ENCODE peak calls at places on chromosome 4, in ten cellular contexts. One of them, this sample, is unnamed.
A peak's percentile ranks its signal among the peaks of the same experiment; 100 is the strongest.

GRCh38 chr4:26145212-26145611 is 175.6 kb upstream of the RBPJ start:
- DNase-seq in sigmoid colon: no peak
- DNase-seq in GM12878: no peak
- DNase-seq in SK-N-SH: no peak
- DNase-seq in breast epithelium: no peak
- DNase-seq in GM23338: no peak
- DNase-seq in stomach: no peak
- DNase-seq in K562: no peak
- DNase-seq in HepG2: peak; percentile 47
- DNase-seq in GM12891: no peak
- DNase-seq in this sample: no peak

GRCh38 chr4:52822583-52823477 is 39.3 kb upstream of the RASL11B start:
- DNase-seq in sigmoid colon: no peak
- DNase-seq in GM12878: no peak
- DNase-seq in SK-N-SH: no peak
- DNase-seq in breast epithelium: no peak
- DNase-seq in GM23338: no peak
- DNase-seq in stomach: no peak
- DNase-seq in K562: no peak
- DNase-seq in HepG2: no peak
- DNase-seq in GM12891: no peak
- DNase-seq in this sample: no peak

GRCh38 chr4:100869266-100869665 is 351.4 kb upstream of the EMCN start:
- DNase-seq in sigmoid colon: no peak
- DNase-seq in GM12878: no peak
- DNase-seq in SK-N-SH: no peak
- DNase-seq in breast epithelium: no peak
- DNase-seq in GM23338: no peak
- DNase-seq in stomach: no peak
- DNase-seq in K562: no peak
- DNase-seq in HepG2: no peak
- DNase-seq in GM12891: no peak
- DNase-seq in this sample: no peak

GRCh38 chr4:4338201-4338600 is 48.1 kb downstream of the ZBTB49 start:
- DNase-seq in sigmoid colon: no peak
- DNase-seq in GM12878: no peak
- DNase-seq in SK-N-SH: no peak
- DNase-seq in breast epithelium: no peak
- DNase-seq in GM23338: no peak
- DNase-seq in stomach: no peak
- DNase-seq in K562: no peak
- DNase-seq in HepG2: no peak
- DNase-seq in GM12891: no peak
- DNase-seq in this sample: no peak

GRCh38 chr4:59655996-59656395 is 1544.1 kb upstream of the ADGRL3 start:
- DNase-seq in sigmoid colon: no peak
- DNase-seq in GM12878: no peak
- DNase-seq in SK-N-SH: no peak
- DNase-seq in breast epithelium: no peak
- DNase-seq in GM23338: no peak
- DNase-seq in stomach: no peak
- DNase-seq in K562: no peak
- DNase-seq in HepG2: no peak
- DNase-seq in GM12891: no peak
- DNase-seq in this sample: no peak

GRCh38 chr4:148442830-148443549 is 776 bp upstream of the NR3C2 start:
- DNase-seq in sigmoid colon: peak; percentile 75
- DNase-seq in GM12878: no peak
- DNase-seq in SK-N-SH: peak; percentile 45
- DNase-seq in breast epithelium: no peak
- DNase-seq in GM23338: no peak
- DNase-seq in stomach: no peak
- DNase-seq in K562: no peak
- DNase-seq in HepG2: no peak
- DNase-seq in GM12891: no peak
- DNase-seq in this sample: no peak

GRCh38 chr4:174627473-174627872 is 105.2 kb upstream of the HPGD start:
- DNase-seq in sigmoid colon: no peak
- DNase-seq in GM12878: no peak
- DNase-seq in SK-N-SH: no peak
- DNase-seq in breast epithelium: no peak
- DNase-seq in GM23338: no peak
- DNase-seq in stomach: no peak
- DNase-seq in K562: no peak
- DNase-seq in HepG2: no peak
- DNase-seq in GM12891: no peak
- DNase-seq in this sample: no peak

GRCh38 chr4:168630445-168631187 is 133.8 kb downstream of the PALLD start:
- DNase-seq in sigmoid colon: no peak
- DNase-seq in GM12878: no peak
- DNase-seq in SK-N-SH: peak; percentile 33
- DNase-seq in breast epithelium: no peak
- DNase-seq in GM23338: no peak
- DNase-seq in stomach: no peak
- DNase-seq in K562: no peak
- DNase-seq in HepG2: no peak
- DNase-seq in GM12891: no peak
- DNase-seq in this sample: no peak

GRCh38 chr4:683982-684571 is 4.9 kb downstream of the SLC49A3 start:
- DNase-seq in sigmoid colon: peak; percentile 76
- DNase-seq in GM12878: no peak
- DNase-seq in SK-N-SH: peak; percentile 90
- DNase-seq in breast epithelium: no peak
- DNase-seq in GM23338: peak; percentile 92
- DNase-seq in stomach: peak; percentile 74
- DNase-seq in K562: peak; percentile 71
- DNase-seq in HepG2: peak; percentile 63
- DNase-seq in GM12891: no peak
- DNase-seq in this sample: no peak

GRCh38 chr4:128376958-128377357 is 89.3 kb upstream of the PGRMC2 start:
- DNase-seq in sigmoid colon: no peak
- DNase-seq in GM12878: no peak
- DNase-seq in SK-N-SH: no peak
- DNase-seq in breast epithelium: no peak
- DNase-seq in GM23338: no peak
- DNase-seq in stomach: no peak
- DNase-seq in K562: no peak
- DNase-seq in HepG2: no peak
- DNase-seq in GM12891: no peak
- DNase-seq in this sample: no peak

GRCh38 chr4:128376303-128376702 is 88.7 kb upstream of the PGRMC2 start:
- DNase-seq in sigmoid colon: no peak
- DNase-seq in GM12878: no peak
- DNase-seq in SK-N-SH: no peak
- DNase-seq in breast epithelium: no peak
- DNase-seq in GM23338: no peak
- DNase-seq in stomach: no peak
- DNase-seq in K562: no peak
- DNase-seq in HepG2: no peak
- DNase-seq in GM12891: no peak
- DNase-seq in this sample: no peak

GRCh38 chr4:128366212-128366611 is 78.6 kb upstream of the PGRMC2 start:
- DNase-seq in sigmoid colon: no peak
- DNase-seq in GM12878: no peak
- DNase-seq in SK-N-SH: no peak
- DNase-seq in breast epithelium: no peak
- DNase-seq in GM23338: no peak
- DNase-seq in stomach: no peak
- DNase-seq in K562: no peak
- DNase-seq in HepG2: no peak
- DNase-seq in GM12891: no peak
- DNase-seq in this sample: no peak

DNA sequence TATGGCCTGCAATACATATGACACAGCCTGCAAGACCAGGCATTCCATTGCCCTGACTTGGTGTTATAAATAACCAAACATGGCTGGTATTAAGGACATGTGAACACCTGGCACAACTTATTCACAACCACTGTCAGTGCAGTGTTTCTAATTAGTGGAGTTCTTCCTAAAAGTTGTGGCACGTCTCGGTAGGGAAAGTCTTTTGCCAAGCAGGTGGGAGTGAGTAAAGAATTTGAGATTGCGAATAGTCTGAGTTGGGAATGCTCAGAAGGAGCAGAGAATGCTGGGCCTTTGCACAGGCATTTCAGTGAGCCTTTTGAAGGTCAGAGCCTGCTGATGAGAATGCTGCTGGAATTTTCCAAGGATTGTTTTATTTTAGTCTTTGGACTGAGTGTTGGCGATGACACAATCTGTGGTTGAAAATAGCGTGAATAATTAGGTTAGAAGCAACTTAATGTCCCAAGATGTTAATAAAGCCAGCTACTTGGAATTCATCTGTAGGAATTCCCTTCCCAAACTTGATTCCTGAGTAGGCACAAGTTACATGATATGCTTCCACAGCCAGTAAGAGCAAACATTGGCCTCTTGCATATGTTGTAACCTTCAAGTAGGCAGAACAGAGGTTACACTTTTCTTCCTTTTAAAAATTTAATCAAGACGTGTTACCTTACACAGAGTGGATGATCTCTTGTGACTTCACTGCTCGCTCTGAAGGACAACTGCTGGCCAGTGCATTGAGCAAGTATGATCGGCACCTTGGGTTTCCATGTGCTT is 83.6 kb upstream of the PGRMC2 start:
- DNase-seq in sigmoid colon: no peak
- DNase-seq in GM12878: no peak
- DNase-seq in SK-N-SH: no peak
- DNase-seq in breast epithelium: no peak
- DNase-seq in GM23338: no peak
- DNase-seq in stomach: no peak
- DNase-seq in K562: no peak
- DNase-seq in HepG2: no peak
- DNase-seq in GM12891: no peak
- DNase-seq in this sample: no peak
- TF ChIP-seq POLR2AphosphoS5 in sigmoid colon: no peak
- TF ChIP-seq POLR2AphosphoS5 in GM12878: no peak
- TF ChIP-seq POLR2AphosphoS5 in SK-N-SH: no peak
- TF ChIP-seq POLR2AphosphoS5 in breast epithelium: no peak
- TF ChIP-seq POLR2AphosphoS5 in GM23338: no peak
- TF ChIP-seq POLR2AphosphoS5 in stomach: no peak
- TF ChIP-seq POLR2AphosphoS5 in K562: no peak
- TF ChIP-seq POLR2AphosphoS5 in HepG2: no peak
- TF ChIP-seq POLR2AphosphoS5 in GM12891: no peak
- TF ChIP-seq POLR2AphosphoS5 in this sample: no peak

GRCh38 chr4:128600410-128600809 is 209.1 kb upstream of the JADE1 start:
- DNase-seq in sigmoid colon: no peak
- DNase-seq in GM12878: no peak
- DNase-seq in SK-N-SH: no peak
- DNase-seq in breast epithelium: no peak
- DNase-seq in GM23338: no peak
- DNase-seq in stomach: peak; percentile 37
- DNase-seq in K562: no peak
- DNase-seq in HepG2: peak; percentile 33
- DNase-seq in GM12891: no peak
- DNase-seq in this sample: no peak
- TF ChIP-seq POLR2AphosphoS5 in sigmoid colon: no peak
- TF ChIP-seq POLR2AphosphoS5 in GM12878: no peak
- TF ChIP-seq POLR2AphosphoS5 in SK-N-SH: no peak
- TF ChIP-seq POLR2AphosphoS5 in breast epithelium: no peak
- TF ChIP-seq POLR2AphosphoS5 in GM23338: no peak
- TF ChIP-seq POLR2AphosphoS5 in stomach: no peak
- TF ChIP-seq POLR2AphosphoS5 in K562: no peak
- TF ChIP-seq POLR2AphosphoS5 in HepG2: no peak
- TF ChIP-seq POLR2AphosphoS5 in GM12891: no peak
- TF ChIP-seq POLR2AphosphoS5 in this sample: no peak

GRCh38 chr4:47510506-47511143 is 25.6 kb downstream of the ATP10D start:
- DNase-seq in sigmoid colon: no peak
- DNase-seq in GM12878: peak; percentile 90
- DNase-seq in SK-N-SH: no peak
- DNase-seq in breast epithelium: no peak
- DNase-seq in GM23338: no peak
- DNase-seq in stomach: no peak
- DNase-seq in K562: no peak
- DNase-seq in HepG2: no peak
- DNase-seq in GM12891: no peak
- DNase-seq in this sample: no peak
- TF ChIP-seq POLR2AphosphoS5 in sigmoid colon: no peak
- TF ChIP-seq POLR2AphosphoS5 in GM12878: no peak
- TF ChIP-seq POLR2AphosphoS5 in SK-N-SH: no peak
- TF ChIP-seq POLR2AphosphoS5 in breast epithelium: no peak
- TF ChIP-seq POLR2AphosphoS5 in GM23338: no peak
- TF ChIP-seq POLR2AphosphoS5 in stomach: no peak
- TF ChIP-seq POLR2AphosphoS5 in K562: no peak
- TF ChIP-seq POLR2AphosphoS5 in HepG2: no peak
- TF ChIP-seq POLR2AphosphoS5 in GM12891: no peak
- TF ChIP-seq POLR2AphosphoS5 in this sample: no peak

GRCh38 chr4:69754926-69755580 is 5.4 kb downstream of the SULT1B1 start:
- DNase-seq in sigmoid colon: no peak
- DNase-seq in GM12878: no peak
- DNase-seq in SK-N-SH: no peak
- DNase-seq in breast epithelium: no peak
- DNase-seq in GM23338: no peak
- DNase-seq in stomach: peak; percentile 35
- DNase-seq in K562: no peak
- DNase-seq in HepG2: peak; percentile 60
- DNase-seq in GM12891: no peak
- DNase-seq in this sample: no peak

GRCh38 chr4:69753666-69754065 is 6.8 kb downstream of the SULT1B1 start:
- DNase-seq in sigmoid colon: no peak
- DNase-seq in GM12878: no peak
- DNase-seq in SK-N-SH: no peak
- DNase-seq in breast epithelium: no peak
- DNase-seq in GM23338: no peak
- DNase-seq in stomach: no peak
- DNase-seq in K562: no peak
- DNase-seq in HepG2: no peak
- DNase-seq in GM12891: no peak
- DNase-seq in this sample: no peak

GRCh38 chr4:69750346-69750745 is 10.1 kb downstream of the SULT1B1 start:
- DNase-seq in sigmoid colon: no peak
- DNase-seq in GM12878: no peak
- DNase-seq in SK-N-SH: no peak
- DNase-seq in breast epithelium: no peak
- DNase-seq in GM23338: no peak
- DNase-seq in stomach: no peak
- DNase-seq in K562: no peak
- DNase-seq in HepG2: no peak
- DNase-seq in GM12891: no peak
- DNase-seq in this sample: no peak

GRCh38 chr4:69748176-69748575 is 12.2 kb downstream of the SULT1B1 start:
- DNase-seq in sigmoid colon: no peak
- DNase-seq in GM12878: no peak
- DNase-seq in SK-N-SH: no peak
- DNase-seq in breast epithelium: no peak
- DNase-seq in GM23338: no peak
- DNase-seq in stomach: no peak
- DNase-seq in K562: no peak
- DNase-seq in HepG2: no peak
- DNase-seq in GM12891: no peak
- DNase-seq in this sample: no peak

DNA sequence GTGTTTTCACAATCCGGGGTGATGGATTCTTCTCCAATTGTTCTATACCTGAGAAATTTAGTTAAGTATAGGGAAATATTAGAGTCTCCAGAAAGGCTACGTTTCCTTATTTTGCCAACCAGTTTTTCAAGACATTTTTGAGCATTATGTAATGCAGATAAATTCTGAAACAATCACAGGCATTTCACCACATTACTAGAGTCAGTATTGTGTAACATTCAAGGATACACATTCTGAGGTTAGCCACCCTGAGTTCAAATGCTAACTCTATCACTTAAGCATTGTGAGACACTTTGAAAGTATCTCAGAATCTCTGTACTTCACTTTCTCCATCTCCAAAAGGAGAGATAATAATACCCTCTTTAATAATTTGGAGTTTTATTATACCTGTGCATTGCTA is 10.6 kb downstream of the SULT1B1 start:
- DNase-seq in sigmoid colon: no peak
- DNase-seq in GM12878: no peak
- DNase-seq in SK-N-SH: no peak
- DNase-seq in breast epithelium: no peak
- DNase-seq in GM23338: no peak
- DNase-seq in stomach: no peak
- DNase-seq in K562: no peak
- DNase-seq in HepG2: no peak
- DNase-seq in GM12891: no peak
- DNase-seq in this sample: no peak
- TF ChIP-seq POLR2AphosphoS5 in sigmoid colon: no peak
- TF ChIP-seq POLR2AphosphoS5 in GM12878: no peak
- TF ChIP-seq POLR2AphosphoS5 in SK-N-SH: no peak
- TF ChIP-seq POLR2AphosphoS5 in breast epithelium: no peak
- TF ChIP-seq POLR2AphosphoS5 in GM23338: no peak
- TF ChIP-seq POLR2AphosphoS5 in stomach: no peak
- TF ChIP-seq POLR2AphosphoS5 in K562: no peak
- TF ChIP-seq POLR2AphosphoS5 in HepG2: no peak
- TF ChIP-seq POLR2AphosphoS5 in GM12891: no peak
- TF ChIP-seq POLR2AphosphoS5 in this sample: no peak

This sample was measured in GM12892.